ENCODE peak calls at places on chromosomes 1 and 21, in six cellular contexts. C, M, N, H, P and U are unnamed samples.

GRCh38 chr1:232982238-232982944 is 32.0 kb downstream of the NTPCR start:
- DNase-seq in C (no peak), M (no peak), N (no peak), H (no peak), P (no peak), U (peak)

GRCh38 chr1:223074901-223075300 is 68.1 kb downstream of the TLR5 start:
- DNase-seq in C (no peak), M (no peak), N (no peak), H (no peak), P (no peak), U (no peak)

GRCh38 chr1:181587870-181588438 is 104.6 kb downstream of the CACNA1E start:
- DNase-seq in C (no peak), M (no peak), N (no peak), H (no peak), P (no peak), U (no peak)

GRCh38 chr1:238951809-238952208 is 434.6 kb upstream of the CHRM3 start:
- DNase-seq in C (peak), M (no peak), N (peak), H (no peak), P (no peak), U (no peak)

GRCh38 chr1:55559802-55560201 is 344.6 kb upstream of the USP24 start:
- DNase-seq in C (no peak), M (no peak), N (no peak), H (no peak), P (no peak), U (no peak)

GRCh38 chr1:93143136-93143535 is 37.1 kb downstream of the TMED5 start:
- DNase-seq in C (no peak), M (no peak), N (peak), H (no peak), P (no peak), U (no peak)

GRCh38 chr1:22406722-22407495 is 44.7 kb upstream of the ZBTB40 start:
- DNase-seq in C (no peak), M (no peak), N (no peak), H (no peak), P (no peak), U (no peak)

GRCh38 chr1:24215226-24215814 is 28.2 kb upstream of the IFNLR1 start:
- DNase-seq in C (no peak), M (no peak), N (no peak), H (no peak), P (no peak), U (no peak)

GRCh38 chr1:27601771-27602509 is 2.0 kb downstream of the AHDC1 start:
- DNase-seq in C (no peak), M (no peak), N (no peak), H (no peak), P (peak), U (no peak)

GRCh38 chr1:157110686-157111085 is 11.1 kb upstream of the ETV3L start:
- DNase-seq in C (no peak), M (no peak), N (no peak), H (no peak), P (no peak), U (no peak)

GRCh38 chr1:60765204-60765603 is 317.2 kb upstream of the NFIA start:
- DNase-seq in C (no peak), M (no peak), N (peak), H (no peak), P (no peak), U (no peak)

GRCh38 chr1:44802306-44803061 is 2.3 kb downstream of the PLK3 start:
- DNase-seq in C (no peak), M (no peak), N (no peak), H (no peak), P (no peak), U (no peak)

GRCh38 chr1:17251699-17252376 is 2.9 kb downstream of the PADI3 start:
- DNase-seq in C (no peak), M (no peak), N (no peak), H (no peak), P (no peak), U (no peak)

GRCh38 chr1:91610829-91611228 is 110.2 kb downstream of the CDC7 start:
- DNase-seq in C (no peak), M (no peak), N (no peak), H (no peak), P (no peak), U (no peak)

GRCh38 chr1:96524100-96524499 is 197.5 kb upstream of the PTBP2 start:
- DNase-seq in C (no peak), M (no peak), N (peak), H (no peak), P (no peak), U (no peak)

GRCh38 chr21:15809818-15810217 is 80.0 kb downstream of the USP25 start:
- DNase-seq in C (no peak), M (no peak), N (no peak), H (no peak), P (no peak), U (no peak)

GRCh38 chr1:79041666-79042065 is 35.1 kb upstream of the ADGRL4 start:
- DNase-seq in C (no peak), M (no peak), N (no peak), H (no peak), P (no peak), U (no peak)

GRCh38 chr1:241637046-241637590 is 3.1 kb downstream of the CHML start:
- DNase-seq in C (no peak), M (no peak), N (no peak), H (no peak), P (no peak), U (no peak)

GRCh38 chr1:229556551-229556950 is 2.0 kb downstream of the ABCB10 start:
- DNase-seq in C (no peak), M (no peak), N (no peak), H (no peak), P (no peak), U (no peak)

GRCh38 chr1:6234502-6235295 is 1.1 kb downstream of the ICMT start:
- DNase-seq in C (no peak), M (no peak), N (no peak), H (no peak), P (no peak), U (no peak)

GRCh38 chr1:220896088-220896487 is 16.8 kb downstream of the HLX start:
- DNase-seq in C (no peak), M (no peak), N (no peak), H (no peak), P (no peak), U (no peak)

GRCh38 chr1:207619833-207620572 is 24.9 kb upstream of the CR1L start:
- DNase-seq in C (peak), M (peak), N (peak), H (no peak), P (no peak), U (peak)

GRCh38 chr1:56301791-56302190 is 277.6 kb downstream of the PLPP3 start:
- DNase-seq in C (no peak), M (no peak), N (no peak), H (no peak), P (no peak), U (no peak)

GRCh38 chr1:232538224-232538942 is 91.5 kb downstream of the SIPA1L2 start:
- DNase-seq in C (peak), M (no peak), N (no peak), H (no peak), P (no peak), U (no peak)

GRCh38 chr1:186643600-186643999 is 36.6 kb downstream of the PTGS2 start:
- DNase-seq in C (no peak), M (no peak), N (no peak), H (no peak), P (no peak), U (no peak)

GRCh38 chr1:43423672-43424550 is 29.8 kb downstream of the HYI start:
- DNase-seq in C (no peak), M (no peak), N (no peak), H (no peak), P (no peak), U (no peak)

GRCh38 chr1:44076093-44076492 is 42.5 kb upstream of the KLF17 start:
- DNase-seq in C (no peak), M (no peak), N (no peak), H (no peak), P (no peak), U (no peak)

GRCh38 chr1:7044471-7044805 is 259.2 kb downstream of the CAMTA1 start:
- DNase-seq in C (no peak), M (no peak), N (no peak), H (no peak), P (no peak), U (no peak)